ENCODE peak calls at places on chromosomes 12 and 14, in ten cellular contexts. J is neural crest cell, P is brain microvascular endothelial cell, V is Peyer's patch, R is adrenal gland, S is hepatocyte, M is IMR-90, A is PC-9, D is WTC11, O is tibial nerve. E is an unnamed sample.
A peak's percentile ranks its signal among the peaks of the same experiment; 100 is the strongest.

GRCh38 chr12:29317556-29318363 is 63.2 kb downstream of the ERGIC2 start:
- DNase-seq in J (peak; percentile 3), P (peak; percentile 50), V (no peak), R (peak; percentile 39), S (peak; percentile 71), M (peak; percentile 30), A (peak; percentile 44), D (peak; percentile 18), O (no peak), E (peak; percentile 59)

GRCh38 chr14:58643366-58643765 is 5.6 kb downstream of the DACT1 start:
- DNase-seq in J (no peak), P (no peak), V (no peak), R (no peak), S (no peak), M (no peak), A (no peak), D (no peak), O (no peak), E (no peak)

GRCh38 chr12:109246221-109246620 is 62.9 kb downstream of the FOXN4 start:
- DNase-seq in J (no peak), P (no peak), V (no peak), R (no peak), S (no peak), M (no peak), A (no peak), D (no peak), O (no peak), E (no peak)

GRCh38 chr14:82854131-82854530 is 1320.5 kb upstream of the SEL1L start:
- DNase-seq in J (no peak), P (no peak), V (no peak), R (no peak), S (no peak), M (no peak), A (no peak), D (no peak), O (no peak), E (no peak)

GRCh38 chr14:62645649-62646048 is 399.6 kb downstream of the KCNH5 start:
- DNase-seq in J (no peak), P (no peak), V (no peak), R (no peak), S (no peak), M (peak; percentile 81), A (no peak), D (no peak), O (no peak), E (no peak)

GRCh38 chr12:131738196-131738595 is 27.3 kb downstream of the SFSWAP start:
- DNase-seq in J (no peak), P (no peak), V (no peak), R (no peak), S (no peak), M (no peak), A (no peak), D (no peak), O (no peak), E (no peak)

GRCh38 chr14:89252887-89253532 is 164.0 kb downstream of the FOXN3 start:
- DNase-seq in J (no peak), P (no peak), V (no peak), R (no peak), S (no peak), M (peak; percentile 11), A (no peak), D (peak; percentile 23), O (no peak), E (peak; percentile 51)

GRCh38 chr12:116750298-116750697 is 12.2 kb downstream of the RNFT2 start:
- DNase-seq in J (no peak), P (no peak), V (no peak), R (no peak), S (no peak), M (no peak), A (no peak), D (no peak), O (no peak), E (no peak)

GRCh38 chr12:53052419-53053222 is 2.8 kb downstream of the TNS2 start:
- DNase-seq in J (no peak), P (peak; percentile 67), V (peak; percentile 45), R (peak; percentile 92), S (peak; percentile 65), M (peak; percentile 85), A (peak; percentile 54), D (no peak), O (peak; percentile 91), E (no peak)

GRCh38 chr12:53050426-53051057 is 677 bp downstream of the TNS2 start:
- DNase-seq in J (no peak), P (no peak), V (no peak), R (no peak), S (no peak), M (no peak), A (no peak), D (no peak), O (peak; percentile 13), E (no peak)

GRCh38 chr12:53049582-53050318 is at the start of gene TNS2:
- DNase-seq in J (no peak), P (no peak), V (no peak), R (peak; percentile 77), S (peak; percentile 75), M (peak; percentile 40), A (peak; percentile 44), D (peak; percentile 65), O (peak; percentile 87), E (no peak)

GRCh38 chr12:53051881-53052412 is 2.1 kb downstream of the TNS2 start:
- DNase-seq in J (no peak), P (no peak), V (no peak), R (no peak), S (no peak), M (no peak), A (no peak), D (no peak), O (peak; percentile 12), E (no peak)

GRCh38 chr12:53051058-53051880 is 1.4 kb downstream of the TNS2 start:
- DNase-seq in J (no peak), P (peak; percentile 63), V (no peak), R (peak; percentile 89), S (peak; percentile 74), M (peak; percentile 70), A (no peak), D (no peak), O (peak; percentile 82), E (no peak)
- TF ChIP-seq CTCF in J (no peak), P (peak; percentile 44), V (no peak), R (peak; percentile 65), S (no peak), M (peak; percentile 11), A (no peak), D (no peak), O (peak; percentile 26), E (no peak)

GRCh38 chr14:94636744-94637412 is 24.7 kb downstream of the SERPINA3 start:
- DNase-seq in J (no peak), P (peak; percentile 23), V (no peak), R (peak; percentile 22), S (no peak), M (no peak), A (no peak), D (no peak), O (no peak), E (no peak)
- TF ChIP-seq CTCF in J (peak; percentile 34), P (peak; percentile 47), V (no peak), R (peak; percentile 11), S (peak; percentile 36), M (peak; percentile 13), A (no peak), D (no peak), O (no peak), E (no peak)

GRCh38 chr12:75294797-75295196 is 35.3 kb downstream of the CAPS2 start:
- DNase-seq in J (no peak), P (no peak), V (no peak), R (no peak), S (no peak), M (no peak), A (no peak), D (no peak), O (no peak), E (no peak)

GRCh38 chr12:75291014-75291413 is 39.1 kb downstream of the CAPS2 start:
- DNase-seq in J (no peak), P (no peak), V (no peak), R (no peak), S (no peak), M (no peak), A (no peak), D (no peak), O (no peak), E (no peak)

GRCh38 chr12:75294338-75294737 is 35.8 kb downstream of the CAPS2 start:
- DNase-seq in J (no peak), P (no peak), V (no peak), R (no peak), S (no peak), M (no peak), A (no peak), D (no peak), O (no peak), E (no peak)

GRCh38 chr12:75289678-75290200 is 40.4 kb downstream of the CAPS2 start:
- DNase-seq in J (no peak), P (no peak), V (no peak), R (no peak), S (no peak), M (peak; percentile 31), A (no peak), D (no peak), O (no peak), E (no peak)
- TF ChIP-seq CTCF in J (peak; percentile 63), P (no peak), V (no peak), R (no peak), S (peak; percentile 58), M (peak; percentile 54), A (peak; percentile 62), D (no peak), O (no peak), E (no peak)

GRCh38 chr12:111327474-111327873 is 41.4 kb downstream of the PHETA1 start:
- DNase-seq in J (no peak), P (no peak), V (no peak), R (no peak), S (no peak), M (no peak), A (no peak), D (no peak), O (no peak), E (no peak)

GRCh38 chr12:111334393-111334915 is 34.4 kb downstream of the PHETA1 start:
- DNase-seq in J (no peak), P (no peak), V (no peak), R (no peak), S (no peak), M (no peak), A (no peak), D (no peak), O (no peak), E (no peak)

GRCh38 chr12:111328138-111328537 is 40.8 kb downstream of the PHETA1 start:
- DNase-seq in J (no peak), P (no peak), V (no peak), R (no peak), S (no peak), M (no peak), A (no peak), D (no peak), O (no peak), E (no peak)

GRCh38 chr12:111335811-111336210 is 33.1 kb downstream of the PHETA1 start:
- DNase-seq in J (no peak), P (no peak), V (no peak), R (no peak), S (no peak), M (no peak), A (no peak), D (no peak), O (no peak), E (no peak)

DNA sequence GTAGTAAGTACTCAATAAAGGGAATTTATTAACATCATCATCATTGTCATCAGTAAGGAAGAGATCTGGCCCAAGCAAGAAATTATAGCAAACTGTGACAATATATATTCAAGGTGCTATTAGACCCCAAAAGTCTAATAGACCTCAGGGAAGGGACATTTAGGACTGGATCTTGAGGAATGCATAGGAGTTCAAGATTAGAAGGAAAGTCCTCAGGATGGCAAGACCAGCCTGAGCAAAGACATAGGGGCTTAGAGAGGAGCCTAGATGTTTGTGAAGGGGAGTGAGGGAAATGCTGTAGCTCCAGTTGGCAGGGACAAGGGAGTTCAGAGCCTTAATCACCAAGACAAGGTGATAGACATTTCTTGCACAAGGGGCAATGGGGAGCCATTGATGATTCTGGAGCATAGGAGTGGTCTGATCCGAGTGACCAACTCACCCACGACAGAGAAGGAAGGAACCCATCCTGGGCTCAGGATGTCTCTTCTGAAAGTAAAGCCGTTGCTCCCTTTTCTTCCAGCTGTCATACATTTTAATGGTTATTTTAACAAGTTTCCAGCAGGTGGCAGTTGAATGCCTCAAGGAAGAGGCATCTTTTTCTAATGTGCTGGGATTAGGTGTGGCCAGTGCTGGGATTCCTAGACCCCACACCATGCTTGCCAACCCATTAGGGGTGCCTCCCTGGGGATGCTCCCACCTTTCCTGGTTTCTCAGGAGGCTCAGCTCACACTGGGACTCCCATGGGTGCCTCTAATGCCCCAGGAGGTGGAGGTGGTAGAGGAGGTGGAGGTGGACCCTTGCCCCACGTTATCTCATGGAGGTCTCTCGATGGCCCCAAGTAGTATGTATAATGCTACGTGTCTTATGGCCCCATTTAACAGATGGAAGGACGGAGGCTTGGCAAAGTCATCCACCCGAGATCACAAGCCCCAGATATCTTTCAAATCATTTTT is 37.8 kb downstream of the PHETA1 start:
- DNase-seq in J (no peak), P (peak; percentile 12), V (no peak), R (peak; percentile 23), S (peak; percentile 65), M (peak; percentile 24), A (no peak), D (no peak), O (no peak), E (no peak)
- TF ChIP-seq CTCF in J (peak; percentile 63), P (peak; percentile 48), V (no peak), R (peak; percentile 51), S (peak; percentile 53), M (peak; percentile 37), A (peak; percentile 47), D (no peak), O (peak; percentile 21), E (peak; percentile 69)

E was measured in CD14-positive monocyte.